ENCODE peak calls at places on chromosomes 16 and 17, in four cellular contexts. Z is NCI-H1436, S is lower lobe of right lung, U is germinal center. Q is an unnamed sample.

GRCh38 chr17:66337268-66337667 is 34.9 kb downstream of the PRKCA start:
- DNase-seq in Z (no peak), S (no peak), U (no peak), Q (no peak)

GRCh38 chr16:74216319-74216718 is 80.3 kb upstream of the PSMD7 start:
- DNase-seq in Z (no peak), S (no peak), U (no peak), Q (no peak)

GRCh38 chr17:27974045-27974436 is 68.4 kb upstream of the NLK start:
- DNase-seq in Z (no peak), S (no peak), U (no peak), Q (no peak)

GRCh38 chr17:48629411-48629759 is 3.2 kb upstream of the HOXB9 start:
- DNase-seq in Z (no peak), S (no peak), U (no peak), Q (no peak)

GRCh38 chr16:29978564-29979270 is 5.0 kb downstream of the TAOK2 start:
- DNase-seq in Z (no peak), S (peak; percentile 32), U (no peak), Q (no peak)

GRCh38 chr17:82494236-82495055 is 25.1 kb upstream of the FOXK2 start:
- DNase-seq in Z (peak; percentile 93), S (peak; percentile 87), U (peak; percentile 91), Q (peak; percentile 93)

GRCh38 chr17:33534063-33534462 is 241.0 kb upstream of the ASIC2 start:
- DNase-seq in Z (no peak), S (no peak), U (no peak), Q (no peak)

GRCh38 chr17:80187493-80187892 is 17.7 kb downstream of the CARD14 start:
- DNase-seq in Z (no peak), S (peak; percentile 65), U (no peak), Q (no peak)

GRCh38 chr16:82033683-82034300 is 1.3 kb upstream of the HSD17B2 start:
- DNase-seq in Z (no peak), S (no peak), U (no peak), Q (no peak)

GRCh38 chr16:70396209-70396904 is 42.5 kb downstream of the ST3GAL2 start:
- DNase-seq in Z (no peak), S (no peak), U (no peak), Q (no peak)

GRCh38 chr16:14186007-14186953 is 115.2 kb downstream of the MRTFB start:
- DNase-seq in Z (no peak), S (no peak), U (no peak), Q (no peak)

Q was measured in GM20000.